ENCODE peak calls at places on chromosomes 1 and 21, in six cellular contexts. R, Y, Q, J, S and D are unnamed samples.

GRCh38 chr1:32981003-32981909 is 16.6 kb upstream of the RNF19B start:
- DNase-seq in R (no peak), Y (no peak), Q (no peak), J (peak; percentile 84), S (peak; percentile 50), D (peak; percentile 80)

GRCh38 chr1:32893198-32894018 is 7.1 kb downstream of the HPCA start:
- DNase-seq in R (peak; percentile 68), Y (peak; percentile 68), Q (no peak), J (peak; percentile 83), S (no peak), D (no peak)

GRCh38 chr1:2575801-2576663 is 10.5 kb upstream of the PRXL2B start:
- DNase-seq in R (no peak), Y (no peak), Q (no peak), J (peak; percentile 90), S (no peak), D (no peak)

GRCh38 chr1:200165493-200166220 is 138.1 kb downstream of the NR5A2 start:
- DNase-seq in R (no peak), Y (no peak), Q (no peak), J (no peak), S (no peak), D (no peak)

GRCh38 chr21:19228241-19228640 is 824.7 kb upstream of the TMPRSS15 start:
- DNase-seq in R (no peak), Y (no peak), Q (no peak), J (no peak), S (no peak), D (no peak)

GRCh38 chr1:63142001-63142400 is 180.4 kb upstream of the FOXD3 start:
- DNase-seq in R (no peak), Y (no peak), Q (no peak), J (no peak), S (no peak), D (no peak)

GRCh38 chr1:172764378-172764777 is 105.5 kb downstream of the FASLG start:
- DNase-seq in R (no peak), Y (no peak), Q (no peak), J (peak; percentile 53), S (no peak), D (no peak)

GRCh38 chr1:219812491-219813221 is 115.7 kb downstream of the SLC30A10 start:
- DNase-seq in R (peak; percentile 67), Y (no peak), Q (peak; percentile 36), J (no peak), S (peak; percentile 54), D (peak; percentile 69)

GRCh38 chr1:32249831-32250525 is 1.1 kb upstream of the LCK start:
- DNase-seq in R (no peak), Y (no peak), Q (peak; percentile 93), J (peak; percentile 85), S (no peak), D (no peak)

GRCh38 chr1:52511439-52511838 is 41.5 kb downstream of the TUT4 start:
- DNase-seq in R (no peak), Y (no peak), Q (no peak), J (no peak), S (no peak), D (no peak)

GRCh38 chr1:160985723-160986122 is 31.1 kb upstream of the ITLN2 start:
- DNase-seq in R (no peak), Y (no peak), Q (no peak), J (no peak), S (no peak), D (no peak)

GRCh38 chr1:110605446-110605845 is 712 bp downstream of the KCNA2 start:
- DNase-seq in R (no peak), Y (no peak), Q (no peak), J (no peak), S (no peak), D (no peak)
- H3K4me3 ChIP-seq in R (no peak overlapping the region), Y (no peak overlapping the region), Q (no peak overlapping the region), J (no peak overlapping the region), S (no peak overlapping the region), D (no peak overlapping the region)

GRCh38 chr21:30839304-30839703 is 9.7 kb upstream of the KRTAP7-1 start:
- DNase-seq in R (peak; percentile 25), Y (no peak), Q (peak; percentile 31), J (no peak), S (no peak), D (peak; percentile 4)
- TF ChIP-seq CTCF in R (peak; percentile 61), Y (no peak), Q (peak; percentile 57), J (peak; percentile 12), S (no peak), D (peak; percentile 45)

GRCh38 chr1:43348809-43349593 is 9.8 kb upstream of the CDC20 start:
- DNase-seq in R (peak; percentile 98), Y (peak; percentile 85), Q (no peak), J (peak; percentile 95), S (no peak), D (peak; percentile 46)

GRCh38 chr1:43346636-43347035 is 9.0 kb downstream of the MPL start:
- DNase-seq in R (no peak), Y (no peak), Q (no peak), J (no peak), S (no peak), D (no peak)

GRCh38 chr1:43344267-43344666 is 6.6 kb downstream of the MPL start:
- DNase-seq in R (no peak), Y (no peak), Q (no peak), J (no peak), S (no peak), D (no peak)

GRCh38 chr1:43348343-43348808 is 10.4 kb upstream of the CDC20 start:
- DNase-seq in R (no peak), Y (no peak), Q (no peak), J (peak; percentile 77), S (no peak), D (no peak)

DNA sequence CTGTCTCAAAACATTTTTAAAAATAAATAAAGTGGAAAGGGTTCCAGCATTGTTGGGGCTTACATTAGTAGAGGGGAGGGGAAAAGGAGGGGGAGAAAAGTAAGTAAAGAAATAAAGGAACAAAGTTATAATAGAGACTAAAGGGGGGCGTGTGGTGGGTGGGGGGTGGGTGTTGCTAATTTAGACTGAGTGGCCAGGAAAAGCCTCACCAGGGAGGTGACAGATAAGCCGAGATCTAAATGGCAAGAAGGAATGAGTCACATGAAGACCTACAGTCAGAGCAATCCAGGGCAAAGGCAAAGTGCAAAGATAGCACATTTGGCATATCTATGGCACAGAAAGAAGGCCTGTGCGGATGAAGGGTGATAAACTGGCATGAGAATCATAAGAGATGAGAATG is 7.5 kb downstream of the MPL start:
- DNase-seq in R (no peak), Y (no peak), Q (no peak), J (no peak), S (no peak), D (no peak)
- H3K27ac ChIP-seq in R (no peak overlapping the region), Y (no peak overlapping the region), Q (no peak overlapping the region), J (no peak overlapping the region), S (no peak overlapping the region), D (no peak overlapping the region)

DNA sequence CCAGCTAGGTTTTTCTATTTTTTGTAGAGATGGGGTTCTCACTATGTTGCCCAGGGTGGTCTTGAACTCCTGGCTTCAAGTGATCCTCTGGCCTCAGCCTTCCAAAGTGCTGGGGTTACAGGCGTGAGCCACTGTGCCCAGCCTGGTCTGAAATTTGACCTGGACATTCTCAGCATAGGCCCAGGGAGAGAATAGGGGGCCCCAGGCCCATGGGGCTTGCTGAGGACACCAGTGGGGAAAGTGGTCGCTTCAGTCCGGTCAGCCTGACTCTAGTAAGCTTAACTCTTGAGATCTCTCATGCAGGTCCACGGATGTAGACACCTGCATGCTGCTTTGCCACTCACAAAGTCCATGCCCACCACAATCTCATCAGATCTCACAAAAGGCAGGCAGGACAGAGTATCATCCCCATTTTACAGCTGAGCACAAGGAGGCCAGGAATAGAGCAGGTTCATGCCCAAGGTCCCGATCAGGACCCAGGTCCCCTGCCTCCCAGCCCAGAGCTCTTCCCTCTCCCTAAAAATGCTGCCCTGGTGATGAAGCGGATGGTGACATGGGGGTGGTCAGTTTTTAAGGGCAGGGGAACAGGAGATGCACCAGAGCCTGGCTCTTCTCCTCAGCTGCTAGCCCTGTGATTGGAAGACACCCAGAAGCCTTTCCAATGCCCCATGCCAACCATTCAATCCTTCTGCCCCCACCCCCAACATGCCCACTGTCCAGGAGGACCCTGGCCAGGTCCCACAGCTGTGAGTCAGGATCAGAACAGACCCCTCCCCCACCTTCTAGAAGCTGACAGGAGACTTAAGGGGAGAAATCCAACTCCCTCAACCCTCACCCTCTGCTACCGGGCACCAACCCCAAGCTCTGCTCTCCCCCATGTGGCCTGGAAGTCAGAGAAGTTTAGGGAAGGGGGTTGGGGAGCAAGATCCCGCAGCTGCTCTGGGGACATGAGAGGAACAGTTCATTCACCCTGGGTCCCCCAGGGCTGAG is 1.8 kb downstream of the FHL3 start:
- DNase-seq in R (no peak), Y (no peak), Q (no peak), J (no peak), S (no peak), D (no peak)
- H3K4me3 ChIP-seq in R (peak overlapping the region; percentile 66), Y (peak overlapping the region; percentile 64), Q (peak overlapping the region; percentile 69), J (peak overlapping the region; percentile 70), S (peak overlapping the region; percentile 71), D (peak overlapping the region; percentile 95)

GRCh38 chr1:15758537-15758936 is at the start of gene FBLIM1:
- DNase-seq in R (peak; percentile 78), Y (peak; percentile 70), Q (no peak), J (no peak), S (no peak), D (no peak)

GRCh38 chr1:15757575-15758401 is 807 bp upstream of the FBLIM1 start:
- DNase-seq in R (peak; percentile 90), Y (no peak), Q (no peak), J (peak; percentile 93), S (no peak), D (no peak)

GRCh38 chr1:15760520-15761211 is 2.1 kb downstream of the FBLIM1 start:
- DNase-seq in R (peak; percentile 82), Y (peak; percentile 75), Q (no peak), J (peak; percentile 95), S (peak; percentile 41), D (peak; percentile 53)

GRCh38 chr1:15757016-15757543 is 1.5 kb upstream of the FBLIM1 start:
- DNase-seq in R (no peak), Y (no peak), Q (no peak), J (no peak), S (no peak), D (no peak)

DNA sequence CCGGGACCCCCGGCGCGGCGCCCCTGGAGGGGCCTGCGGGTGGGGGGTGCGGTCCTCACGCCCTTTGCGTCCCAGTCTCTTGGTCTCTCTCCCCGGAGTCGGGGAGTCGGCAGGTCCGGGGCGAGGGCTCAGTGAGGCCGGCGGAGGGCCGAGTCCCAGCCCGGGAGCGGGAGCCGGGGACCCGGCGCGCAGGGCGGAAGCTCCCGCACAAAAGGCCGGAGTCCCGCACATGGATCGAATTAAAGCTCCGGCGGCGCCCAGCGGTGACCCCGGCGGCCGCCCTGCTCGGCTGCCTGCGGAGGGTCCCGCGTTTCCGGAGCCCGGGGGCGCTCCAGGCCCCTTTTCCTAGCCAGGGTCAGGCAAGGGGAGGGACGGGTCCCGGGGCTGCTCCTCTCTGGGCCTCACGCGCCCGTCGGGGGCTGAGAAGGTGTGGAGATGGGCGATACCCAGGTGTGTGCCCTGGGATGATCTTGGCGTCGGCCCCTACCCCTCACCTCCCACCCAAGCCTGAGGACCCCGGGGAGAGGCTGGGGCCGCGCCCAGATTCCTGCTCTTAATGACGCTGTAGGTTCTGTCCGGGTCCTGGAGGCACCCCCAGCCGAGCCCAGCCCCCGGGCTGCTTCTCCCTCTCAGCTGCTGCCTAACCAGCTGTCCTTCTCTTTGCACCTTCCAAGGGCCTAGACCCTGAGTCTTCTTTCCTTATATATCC is 512 bp downstream of the FBLIM1 start:
- DNase-seq in R (peak; percentile 84), Y (no peak), Q (no peak), J (no peak), S (no peak), D (no peak)
- TF ChIP-seq CTCF in R (peak; percentile 8), Y (no peak), Q (no peak), J (no peak), S (no peak), D (no peak)

GRCh38 chr1:234710936-234711335 is 101.0 kb upstream of the IRF2BP2 start:
- DNase-seq in R (no peak), Y (no peak), Q (no peak), J (no peak), S (no peak), D (no peak)
- H3K27ac ChIP-seq in R (no peak overlapping the region), Y (no peak overlapping the region), Q (no peak overlapping the region), J (no peak overlapping the region), S (no peak overlapping the region), D (no peak overlapping the region)